ENCODE peak calls at places on chromosome 6, in nine cellular contexts. H, Q, F, M, D, I, L, U and X are unnamed samples.

GRCh38 chr6:52529311-52529710 is 47.5 kb downstream of the TRAM2 start:
- DNase-seq in H (no peak), Q (no peak), F (no peak), M (no peak), D (no peak), I (no peak), L (no peak), U (no peak), X (no peak)

GRCh38 chr6:3363296-3364025 is 93.4 kb downstream of the SLC22A23 start:
- DNase-seq in H (no peak), Q (no peak), F (peak; percentile 87), M (no peak), D (no peak), I (no peak), L (peak; percentile 90), U (no peak), X (peak; percentile 80)

GRCh38 chr6:23927935-23928334 is 198.1 kb upstream of the NRSN1 start:
- DNase-seq in H (no peak), Q (no peak), F (no peak), M (no peak), D (no peak), I (no peak), L (no peak), U (no peak), X (peak; percentile 4)

GRCh38 chr6:44312901-44313788 is at the start of gene AARS2:
- DNase-seq in H (peak; percentile 88), Q (peak; percentile 89), F (peak; percentile 93), M (peak; percentile 83), D (peak; percentile 90), I (peak; percentile 87), L (peak; percentile 95), U (peak; percentile 88), X (peak; percentile 62)

GRCh38 chr6:15507746-15508145 is 155.1 kb downstream of the DTNBP1 start:
- DNase-seq in H (no peak), Q (no peak), F (no peak), M (no peak), D (no peak), I (no peak), L (no peak), U (no peak), X (no peak)

GRCh38 chr6:26342106-26342999 is 22.6 kb upstream of the BTN3A2 start:
- DNase-seq in H (peak; percentile 62), Q (no peak), F (no peak), M (peak; percentile 55), D (no peak), I (no peak), L (no peak), U (peak; percentile 71), X (peak; percentile 60)

GRCh38 chr6:111873178-111874029 is at the start of gene FYN:
- DNase-seq in H (peak; percentile 96), Q (peak; percentile 99), F (peak; percentile 99), M (peak; percentile 92), D (peak; percentile 99), I (peak; percentile 98), L (peak; percentile 100), U (peak; percentile 100), X (peak; percentile 82)

GRCh38 chr6:132017921-132018320 is 66.7 kb upstream of the CCN2 start:
- DNase-seq in H (no peak), Q (no peak), F (no peak), M (no peak), D (no peak), I (no peak), L (no peak), U (no peak), X (no peak)

GRCh38 chr6:21722488-21722887 is 128.9 kb downstream of the SOX4 start:
- DNase-seq in H (no peak), Q (no peak), F (no peak), M (no peak), D (peak; percentile 16), I (no peak), L (no peak), U (no peak), X (no peak)

DNA sequence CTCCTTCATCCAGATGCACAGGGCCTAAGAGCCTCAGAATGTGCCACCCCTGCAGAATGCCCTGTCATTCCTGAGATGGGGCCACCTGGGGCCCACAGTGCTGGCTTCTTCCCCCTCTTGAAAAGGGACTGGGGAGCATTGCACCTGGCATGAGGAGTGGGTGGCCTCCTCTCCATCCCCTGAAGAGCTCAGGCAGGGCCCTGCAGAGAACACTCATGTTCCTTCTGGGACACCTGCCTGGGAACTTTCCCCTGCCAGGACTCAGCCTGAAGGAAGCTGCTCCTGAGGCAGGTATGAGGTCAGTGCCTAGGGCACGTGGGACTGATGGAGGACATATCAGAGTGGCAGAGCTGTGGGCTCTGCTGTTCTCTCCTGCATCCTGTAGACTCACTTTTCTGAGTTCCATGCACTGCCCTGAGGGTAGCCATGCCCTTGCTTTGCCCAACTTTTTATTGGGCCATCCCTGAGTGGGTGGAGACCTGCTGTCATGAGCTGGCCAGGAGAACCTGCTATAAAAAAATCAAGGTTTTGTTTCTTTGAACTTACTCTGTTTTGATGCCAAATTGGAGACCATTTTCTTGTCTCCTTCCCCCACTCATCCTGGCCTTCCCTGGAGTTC is 19.5 kb downstream of the CCDC167 start:
- DNase-seq in H (no peak), Q (no peak), F (no peak), M (no peak), D (no peak), I (no peak), L (no peak), U (no peak), X (peak; percentile 40)
- H3K36me3 ChIP-seq in H (peaks cover 31% of the 10 kb centered on the region), Q (peaks cover 75% of the 10 kb centered on the region), F (peaks cover 57% of the 10 kb centered on the region), M (peaks cover 57% of the 10 kb centered on the region), D (peaks cover 65% of the 10 kb centered on the region), I (peaks cover 60% of the 10 kb centered on the region), L (peaks cover 92% of the 10 kb centered on the region), U (no peaks in the 10 kb centered on the region), X (peaks cover 34% of the 10 kb centered on the region)

GRCh38 chr6:36975231-36976004 is 10.6 kb downstream of the MTCH1 start:
- DNase-seq in H (no peak), Q (no peak), F (no peak), M (no peak), D (no peak), I (no peak), L (no peak), U (no peak), X (no peak)

GRCh38 chr6:36970892-36971842 is 14.8 kb downstream of the MTCH1 start:
- DNase-seq in H (no peak), Q (no peak), F (no peak), M (no peak), D (no peak), I (no peak), L (no peak), U (no peak), X (no peak)

GRCh38 chr6:36971926-36972673 is 13.9 kb downstream of the MTCH1 start:
- DNase-seq in H (no peak), Q (no peak), F (no peak), M (no peak), D (no peak), I (no peak), L (no peak), U (no peak), X (no peak)

GRCh38 chr6:36973647-36974046 is 12.3 kb downstream of the MTCH1 start:
- DNase-seq in H (no peak), Q (peak; percentile 87), F (no peak), M (no peak), D (peak; percentile 76), I (no peak), L (no peak), U (no peak), X (no peak)

GRCh38 chr6:36973190-36973589 is 12.8 kb downstream of the MTCH1 start:
- DNase-seq in H (no peak), Q (no peak), F (no peak), M (no peak), D (no peak), I (no peak), L (no peak), U (no peak), X (no peak)
- H3K36me3 ChIP-seq in H (peaks cover 100% of the 10 kb centered on the region), Q (peaks cover 93% of the 10 kb centered on the region), F (peaks cover 86% of the 10 kb centered on the region), M (peaks cover 94% of the 10 kb centered on the region), D (peaks cover 99% of the 10 kb centered on the region), I (peaks cover 92% of the 10 kb centered on the region), L (peaks cover 100% of the 10 kb centered on the region), U (peaks cover 82% of the 10 kb centered on the region), X (peaks cover 46% of the 10 kb centered on the region)

DNA sequence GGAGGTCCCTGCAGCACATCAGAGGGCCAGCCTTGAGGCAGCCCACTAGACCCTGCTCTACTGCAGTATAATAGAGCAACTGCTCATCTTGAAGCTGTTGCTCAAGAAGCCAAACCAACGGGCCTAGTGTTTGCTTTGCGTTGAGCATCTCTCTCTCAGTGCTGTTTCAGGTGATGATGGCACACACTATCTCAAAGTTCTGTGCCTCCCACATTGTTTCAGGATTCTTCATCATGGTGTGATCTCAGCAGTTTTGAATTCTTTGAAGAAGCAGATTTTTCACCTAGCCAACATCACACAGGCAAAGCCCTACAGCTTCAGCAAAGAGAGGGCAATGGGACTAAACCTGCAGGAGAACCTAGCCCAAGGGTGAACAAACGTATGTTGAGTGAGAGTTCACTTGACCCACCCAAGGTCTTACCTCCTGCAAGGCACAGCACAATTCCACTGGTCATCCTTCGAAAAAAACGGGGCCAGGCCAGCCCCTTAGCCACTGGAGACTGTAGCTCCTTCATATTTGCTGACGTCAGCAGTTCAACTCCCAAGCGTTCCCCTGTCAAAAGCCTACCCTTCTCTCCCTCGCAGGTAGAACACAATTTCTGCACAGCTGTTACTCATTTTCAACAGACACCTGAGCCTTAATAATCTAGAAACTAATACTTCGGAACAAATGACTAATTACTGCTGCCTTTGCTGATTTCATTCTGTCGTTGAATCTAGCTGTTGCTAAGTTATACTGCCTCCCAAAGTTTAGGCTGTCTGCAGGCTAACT is 15.8 kb downstream of the MYB start:
- DNase-seq in H (no peak), Q (no peak), F (no peak), M (no peak), D (no peak), I (no peak), L (no peak), U (no peak), X (no peak)
- H3K36me3 ChIP-seq in H (no peaks in the 10 kb centered on the region), Q (no peaks in the 10 kb centered on the region), F (no peaks in the 10 kb centered on the region), M (no peaks in the 10 kb centered on the region), D (no peaks in the 10 kb centered on the region), I (peaks cover 7% of the 10 kb centered on the region), L (no peaks in the 10 kb centered on the region), U (no peaks in the 10 kb centered on the region), X (no peaks in the 10 kb centered on the region)

GRCh38 chr6:43146709-43147108 is 24.4 kb upstream of the SRF start:
- DNase-seq in H (no peak), Q (no peak), F (no peak), M (no peak), D (no peak), I (no peak), L (no peak), U (no peak), X (no peak)
- H3K36me3 ChIP-seq in H (peaks cover 13% of the 10 kb centered on the region), Q (no peaks in the 10 kb centered on the region), F (no peaks in the 10 kb centered on the region), M (peaks cover 45% of the 10 kb centered on the region), D (no peaks in the 10 kb centered on the region), I (no peaks in the 10 kb centered on the region), L (no peaks in the 10 kb centered on the region), U (peaks cover 3% of the 10 kb centered on the region), X (peaks cover 25% of the 10 kb centered on the region)

DNA sequence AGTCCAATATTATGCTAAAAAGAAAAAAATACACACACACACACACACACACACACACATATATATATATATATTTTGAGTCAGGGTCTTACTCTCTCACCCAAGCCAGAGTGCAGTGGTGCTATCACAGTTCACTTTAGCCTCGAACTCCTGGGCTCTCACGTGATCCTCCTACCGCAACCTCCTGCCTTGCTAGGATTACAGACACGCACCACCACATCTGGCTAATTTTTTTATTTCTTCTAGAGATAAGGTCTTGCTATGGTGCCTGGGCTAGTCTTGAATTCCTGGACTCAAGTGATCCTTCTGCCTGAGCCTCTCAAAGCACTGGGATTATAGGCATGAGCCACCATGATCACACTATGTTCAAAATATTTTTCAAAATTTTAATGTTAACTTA is 43.5 kb downstream of the NUP153 start:
- DNase-seq in H (no peak), Q (no peak), F (no peak), M (no peak), D (no peak), I (no peak), L (no peak), U (no peak), X (no peak)
- H3K36me3 ChIP-seq in H (peaks cover 42% of the 10 kb centered on the region), Q (peaks cover 55% of the 10 kb centered on the region), F (peaks cover 13% of the 10 kb centered on the region), M (peaks cover 31% of the 10 kb centered on the region), D (peaks cover 90% of the 10 kb centered on the region), I (peaks cover 33% of the 10 kb centered on the region), L (peaks cover 18% of the 10 kb centered on the region), U (peaks cover 66% of the 10 kb centered on the region), X (peaks cover 10% of the 10 kb centered on the region)